ENCODE peak calls at places on chromosomes 2 and 18, in nine cellular contexts. One of them, this sample, is unnamed.

GRCh38 chr18:5890606-5891360 is 4.5 kb downstream of the TMEM200C start:
- DNase-seq in D341Med: peak; percentile 92
- DNase-seq in endothelial cell: peak; percentile 81
- DNase-seq in A673: no peak
- DNase-seq in hepatic stellate cell: no peak
- DNase-seq in GM12865: peak; percentile 65
- DNase-seq in NB4: no peak
- DNase-seq in T-cell: no peak
- DNase-seq in C1 segment of cervical spinal cord: no peak
- DNase-seq in this sample: no peak

GRCh38 chr2:9558948-9559381 is 3.3 kb upstream of the ADAM17 start:
- DNase-seq in D341Med: no peak
- DNase-seq in endothelial cell: no peak
- DNase-seq in A673: no peak
- DNase-seq in hepatic stellate cell: no peak
- DNase-seq in GM12865: peak; percentile 24
- DNase-seq in NB4: peak; percentile 47
- DNase-seq in T-cell: no peak
- DNase-seq in C1 segment of cervical spinal cord: no peak
- DNase-seq in this sample: no peak

GRCh38 chr18:50194623-50195532 is at the start of gene MYO5B:
- DNase-seq in D341Med: peak; percentile 88
- DNase-seq in endothelial cell: peak; percentile 55
- DNase-seq in A673: peak; percentile 10
- DNase-seq in hepatic stellate cell: no peak
- DNase-seq in GM12865: peak; percentile 57
- DNase-seq in NB4: no peak
- DNase-seq in T-cell: peak; percentile 15
- DNase-seq in C1 segment of cervical spinal cord: no peak
- DNase-seq in this sample: peak; percentile 25

GRCh38 chr2:241763551-241764271 is 12.9 kb upstream of the GAL3ST2 start:
- DNase-seq in D341Med: no peak
- DNase-seq in endothelial cell: no peak
- DNase-seq in A673: no peak
- DNase-seq in hepatic stellate cell: no peak
- DNase-seq in GM12865: no peak
- DNase-seq in NB4: peak; percentile 67
- DNase-seq in T-cell: peak; percentile 32
- DNase-seq in C1 segment of cervical spinal cord: no peak
- DNase-seq in this sample: no peak

GRCh38 chr2:100350661-100351185 is 28.4 kb upstream of the LONRF2 start:
- DNase-seq in D341Med: no peak
- DNase-seq in endothelial cell: no peak
- DNase-seq in A673: no peak
- DNase-seq in hepatic stellate cell: no peak
- DNase-seq in GM12865: no peak
- DNase-seq in NB4: no peak
- DNase-seq in T-cell: no peak
- DNase-seq in C1 segment of cervical spinal cord: no peak
- DNase-seq in this sample: no peak

GRCh38 chr18:45775241-45775676 is 50.2 kb upstream of the SIGLEC15 start:
- DNase-seq in D341Med: no peak
- DNase-seq in endothelial cell: peak; percentile 11
- DNase-seq in A673: peak; percentile 77
- DNase-seq in hepatic stellate cell: no peak
- DNase-seq in GM12865: peak; percentile 35
- DNase-seq in NB4: no peak
- DNase-seq in T-cell: peak; percentile 4
- DNase-seq in C1 segment of cervical spinal cord: peak; percentile 39
- DNase-seq in this sample: peak; percentile 9

GRCh38 chr2:175834472-175834871 is 167.6 kb downstream of the LNPK start:
- DNase-seq in D341Med: peak; percentile 65
- DNase-seq in endothelial cell: no peak
- DNase-seq in A673: no peak
- DNase-seq in hepatic stellate cell: no peak
- DNase-seq in GM12865: no peak
- DNase-seq in NB4: no peak
- DNase-seq in T-cell: no peak
- DNase-seq in C1 segment of cervical spinal cord: no peak
- DNase-seq in this sample: no peak

GRCh38 chr2:97005353-97005752 is 19.0 kb upstream of the FAM178B start:
- DNase-seq in D341Med: no peak
- DNase-seq in endothelial cell: peak; percentile 15
- DNase-seq in A673: peak; percentile 33
- DNase-seq in hepatic stellate cell: no peak
- DNase-seq in GM12865: no peak
- DNase-seq in NB4: peak; percentile 31
- DNase-seq in T-cell: no peak
- DNase-seq in C1 segment of cervical spinal cord: no peak
- DNase-seq in this sample: no peak

GRCh38 chr2:19359021-19359357 is 566 bp upstream of the OSR1 start:
- DNase-seq in D341Med: no peak
- DNase-seq in endothelial cell: no peak
- DNase-seq in A673: no peak
- DNase-seq in hepatic stellate cell: no peak
- DNase-seq in GM12865: no peak
- DNase-seq in NB4: no peak
- DNase-seq in T-cell: no peak
- DNase-seq in C1 segment of cervical spinal cord: no peak
- DNase-seq in this sample: no peak

GRCh38 chr18:35983818-35984217 is 11.3 kb downstream of the RMP24 start:
- DNase-seq in D341Med: no peak
- DNase-seq in endothelial cell: no peak
- DNase-seq in A673: no peak
- DNase-seq in hepatic stellate cell: no peak
- DNase-seq in GM12865: no peak
- DNase-seq in NB4: no peak
- DNase-seq in T-cell: no peak
- DNase-seq in C1 segment of cervical spinal cord: no peak
- DNase-seq in this sample: no peak

GRCh38 chr2:224393145-224393544 is 8.8 kb downstream of the FAM124B start:
- DNase-seq in D341Med: no peak
- DNase-seq in endothelial cell: no peak
- DNase-seq in A673: no peak
- DNase-seq in hepatic stellate cell: no peak
- DNase-seq in GM12865: no peak
- DNase-seq in NB4: no peak
- DNase-seq in T-cell: no peak
- DNase-seq in C1 segment of cervical spinal cord: no peak
- DNase-seq in this sample: no peak

This sample was measured in T follicular helper cell.